ENCODE peak calls at places on chromosomes 1 and 21, in eight cellular contexts. X is small intestine, Y is substantia nigra, M is prostate gland, Z is fibroblast of lung, S is tibial artery, U is K562, T is transverse colon. E is an unnamed sample.

GRCh38 chr1:110309139-110309538 is 30.0 kb upstream of the RBM15 start:
- DNase-seq in Z (no peak), T (no peak), Y (no peak), M (no peak), U (peak; percentile 18), X (no peak), S (no peak), E (no peak)

GRCh38 chr1:155250633-155251449 is 4.4 kb downstream of the ENTREP3 start:
- DNase-seq in T (peak; percentile 95), Y (peak; percentile 91), X (peak; percentile 92), S (peak; percentile 94), M (peak; percentile 87), Z (peak; percentile 91), U (peak; percentile 97), E (peak; percentile 94)

GRCh38 chr1:200072636-200073285 is 45.3 kb downstream of the NR5A2 start:
- DNase-seq in S (no peak), X (peak; percentile 46), U (no peak), Y (no peak), Z (no peak), M (no peak), T (no peak), E (no peak)

GRCh38 chr1:181135815-181136737 is 47.6 kb downstream of the IER5 start:
- DNase-seq in U (no peak), Z (peak; percentile 88), T (no peak), S (peak; percentile 47), M (no peak), X (no peak), Y (no peak), E (no peak)

GRCh38 chr1:39491146-39491921 is at the start of gene BMP8A:
- DNase-seq in X (peak; percentile 59), Y (no peak), S (peak; percentile 74), M (peak; percentile 48), U (peak; percentile 86), Z (no peak), T (peak; percentile 83), E (no peak)

GRCh38 chr1:214004014-214004413 is 16.2 kb downstream of the PROX1 start:
- DNase-seq in X (no peak), M (no peak), T (no peak), S (no peak), U (no peak), Y (no peak), Z (no peak), E (no peak)

GRCh38 chr1:202054094-202054493 is 43.7 kb downstream of the ELF3 start:
- DNase-seq in S (no peak), U (no peak), T (no peak), Y (no peak), Z (no peak), X (no peak), M (no peak), E (no peak)

GRCh38 chr21:36437745-36438128 is 42.2 kb downstream of the CLDN14 start:
- DNase-seq in X (no peak), U (peak; percentile 64), Y (no peak), T (no peak), S (no peak), Z (peak; percentile 57), M (no peak), E (peak; percentile 88)

GRCh38 chr1:33349778-33350610 is 29.1 kb upstream of the A3GALT2 start:
- DNase-seq in M (peak; percentile 83), Z (peak; percentile 77), S (peak; percentile 95), X (peak; percentile 87), T (peak; percentile 89), U (peak; percentile 93), Y (peak; percentile 83), E (peak; percentile 87)

GRCh38 chr1:33349081-33349759 is 28.3 kb upstream of the A3GALT2 start:
- DNase-seq in Y (peak; percentile 65), S (peak; percentile 76), U (peak; percentile 63), T (peak; percentile 57), M (peak; percentile 38), Z (peak; percentile 47), X (peak; percentile 40), E (peak; percentile 64)

GRCh38 chr1:33348194-33348593 is 27.3 kb upstream of the A3GALT2 start:
- DNase-seq in X (no peak), M (no peak), Z (peak; percentile 39), Y (no peak), S (no peak), U (peak; percentile 9), T (no peak), E (no peak)

GRCh38 chr1:33347650-33347992 is 26.7 kb upstream of the A3GALT2 start:
- DNase-seq in Y (no peak), M (no peak), T (peak; percentile 47), X (peak; percentile 32), U (peak; percentile 23), Z (peak; percentile 71), S (peak; percentile 72), E (no peak)

GRCh38 chr1:33348676-33349080 is 27.8 kb upstream of the A3GALT2 start:
- DNase-seq in T (no peak), U (no peak), Y (peak; percentile 20), Z (peak; percentile 30), S (no peak), M (no peak), X (peak; percentile 54), E (no peak)
- H3K27ac ChIP-seq in T (peak overlapping the region; percentile 98), U (peak overlapping the region; percentile 74), Y (peak overlapping the region; percentile 96), Z (peak overlapping the region; percentile 89), S (peak overlapping the region; percentile 95), M (peak overlapping the region; percentile 95), X (peak overlapping the region; percentile 81), E (peak overlapping the region; percentile 96)

DNA sequence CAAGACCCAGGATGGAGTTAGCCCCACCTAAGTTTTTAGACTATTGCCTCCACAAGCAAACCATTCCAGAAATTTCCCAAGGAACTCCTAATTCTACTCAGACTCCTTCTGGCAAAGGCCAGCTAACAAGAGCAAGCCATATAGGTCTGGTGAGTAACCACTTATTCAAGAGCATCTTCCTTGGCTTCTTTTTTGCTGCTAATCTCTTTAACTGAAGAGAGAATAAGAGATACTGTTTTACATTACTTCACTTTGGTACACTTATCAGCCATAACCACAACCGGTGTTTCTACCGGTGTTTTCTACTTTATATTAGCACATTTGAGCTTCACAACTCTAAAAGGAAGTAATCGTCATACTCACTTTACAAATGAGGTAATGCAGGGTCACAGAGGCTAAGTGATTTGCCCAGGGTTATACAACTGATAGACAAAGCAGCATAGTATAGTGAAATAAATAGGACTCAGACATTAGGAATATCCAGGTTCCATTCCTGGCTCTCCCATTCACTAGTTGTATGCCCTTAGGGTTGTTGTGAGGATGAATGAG is 1.7 kb upstream of the EPS15 start:
- DNase-seq in T (no peak), M (no peak), S (no peak), U (peak; percentile 79), X (peak; percentile 51), Z (no peak), Y (no peak), E (no peak)
- H3K27ac ChIP-seq in T (peak overlapping the region; percentile 98), M (peak overlapping the region; percentile 13), S (no peak overlapping the region), U (peak overlapping the region; percentile 76), X (peak overlapping the region; percentile 15), Z (no peak overlapping the region), Y (peak overlapping the region; percentile 23), E (peak overlapping the region; percentile 83)

GRCh38 chr1:101235241-101235695 is 1.6 kb upstream of the S1PR1 start:
- DNase-seq in M (no peak), X (no peak), Y (no peak), Z (no peak), U (no peak), S (no peak), T (no peak), E (no peak)
- H3K27ac ChIP-seq in M (peak overlapping the region; percentile 64), X (no peak overlapping the region), Y (no peak overlapping the region), Z (no peak overlapping the region), U (no peak overlapping the region), S (peak overlapping the region; percentile 53), T (peak overlapping the region; percentile 65), E (peak overlapping the region; percentile 47)

GRCh38 chr1:31013187-31013864 is 52.2 kb downstream of the PUM1 start:
- DNase-seq in T (no peak), X (peak; percentile 48), Z (peak; percentile 39), S (no peak), Y (no peak), U (no peak), M (no peak), E (no peak)
- H3K27ac ChIP-seq in T (no peak overlapping the region), X (no peak overlapping the region), Z (no peak overlapping the region), S (no peak overlapping the region), Y (no peak overlapping the region), U (no peak overlapping the region), M (no peak overlapping the region), E (no peak overlapping the region)

GRCh38 chr1:160095382-160096105 is 2.9 kb downstream of the IGSF8 start:
- DNase-seq in M (no peak), U (no peak), S (no peak), X (peak; percentile 37), Z (no peak), T (no peak), Y (peak; percentile 81), E (no peak)
- H3K27ac ChIP-seq in M (no peak overlapping the region), U (no peak overlapping the region), S (peak overlapping the region; percentile 96), X (no peak overlapping the region), Z (no peak overlapping the region), T (no peak overlapping the region), Y (peak overlapping the region; percentile 88), E (no peak overlapping the region)

E was measured in adrenal gland.